ENCODE peak calls at places on chromosomes 3 and 15, in eight cellular contexts. One of them, this sample, is unnamed.
A peak's percentile ranks its signal among the peaks of the same experiment; 100 is the strongest.

GRCh38 chr15:67148196-67148701 is 82.8 kb downstream of the SMAD3 start:
- DNase-seq in kidney tubule cell: peak; percentile 82
- DNase-seq in activated effector memory CD4-positive, alpha-beta T cell treated with anti-CD3 and anti-CD28 coated beads, Interleukin-2, amount 50 U/mL, for 16 hours: no peak
- DNase-seq in fibroblast of lung: peak; percentile 86
- DNase-seq in stimulated activated CD8-positive, alpha-beta memory T cell treated with anti-CD3 and anti-CD28 coated beads, Interleukin-15, amount 100 ng/mL, for 1 hour: no peak
- DNase-seq in HT1080: peak; percentile 57
- DNase-seq in GM13976: no peak
- DNase-seq in H9: no peak
- DNase-seq in this sample: peak; percentile 64

GRCh38 chr3:3664916-3665315 is 134.3 kb upstream of the LRRN1 start:
- DNase-seq in kidney tubule cell: peak; percentile 80
- DNase-seq in activated effector memory CD4-positive, alpha-beta T cell treated with anti-CD3 and anti-CD28 coated beads, Interleukin-2, amount 50 U/mL, for 16 hours: no peak
- DNase-seq in fibroblast of lung: peak; percentile 92
- DNase-seq in stimulated activated CD8-positive, alpha-beta memory T cell treated with anti-CD3 and anti-CD28 coated beads, Interleukin-15, amount 100 ng/mL, for 1 hour: no peak
- DNase-seq in HT1080: peak; percentile 74
- DNase-seq in GM13976: no peak
- DNase-seq in H9: no peak
- DNase-seq in this sample: peak; percentile 78

GRCh38 chr3:141212101-141212500 is 19.5 kb upstream of the PXYLP1 start:
- DNase-seq in kidney tubule cell: no peak
- DNase-seq in activated effector memory CD4-positive, alpha-beta T cell treated with anti-CD3 and anti-CD28 coated beads, Interleukin-2, amount 50 U/mL, for 16 hours: no peak
- DNase-seq in fibroblast of lung: no peak
- DNase-seq in stimulated activated CD8-positive, alpha-beta memory T cell treated with anti-CD3 and anti-CD28 coated beads, Interleukin-15, amount 100 ng/mL, for 1 hour: no peak
- DNase-seq in HT1080: no peak
- DNase-seq in GM13976: no peak
- DNase-seq in H9: no peak
- DNase-seq in this sample: no peak

GRCh38 chr3:149564079-149564478 is 89.6 kb downstream of the TM4SF4 start:
- DNase-seq in kidney tubule cell: peak; percentile 57
- DNase-seq in activated effector memory CD4-positive, alpha-beta T cell treated with anti-CD3 and anti-CD28 coated beads, Interleukin-2, amount 50 U/mL, for 16 hours: no peak
- DNase-seq in fibroblast of lung: peak; percentile 64
- DNase-seq in stimulated activated CD8-positive, alpha-beta memory T cell treated with anti-CD3 and anti-CD28 coated beads, Interleukin-15, amount 100 ng/mL, for 1 hour: no peak
- DNase-seq in HT1080: no peak
- DNase-seq in GM13976: no peak
- DNase-seq in H9: no peak
- DNase-seq in this sample: peak; percentile 51

GRCh38 chr15:40338921-40339620 is 1.7 kb downstream of the CCDC9B start:
- DNase-seq in kidney tubule cell: peak; percentile 99
- DNase-seq in activated effector memory CD4-positive, alpha-beta T cell treated with anti-CD3 and anti-CD28 coated beads, Interleukin-2, amount 50 U/mL, for 16 hours: no peak
- DNase-seq in fibroblast of lung: peak; percentile 96
- DNase-seq in stimulated activated CD8-positive, alpha-beta memory T cell treated with anti-CD3 and anti-CD28 coated beads, Interleukin-15, amount 100 ng/mL, for 1 hour: no peak
- DNase-seq in HT1080: peak; percentile 98
- DNase-seq in GM13976: no peak
- DNase-seq in H9: no peak
- DNase-seq in this sample: peak; percentile 94

GRCh38 chr15:68536331-68537095 is 42.3 kb upstream of the CORO2B start:
- DNase-seq in kidney tubule cell: peak; percentile 41
- DNase-seq in activated effector memory CD4-positive, alpha-beta T cell treated with anti-CD3 and anti-CD28 coated beads, Interleukin-2, amount 50 U/mL, for 16 hours: no peak
- DNase-seq in fibroblast of lung: peak; percentile 98
- DNase-seq in stimulated activated CD8-positive, alpha-beta memory T cell treated with anti-CD3 and anti-CD28 coated beads, Interleukin-15, amount 100 ng/mL, for 1 hour: no peak
- DNase-seq in HT1080: peak; percentile 50
- DNase-seq in GM13976: no peak
- DNase-seq in H9: no peak
- DNase-seq in this sample: peak; percentile 40

GRCh38 chr15:35958021-35958420 is 412.1 kb upstream of the DPH6 start:
- DNase-seq in kidney tubule cell: no peak
- DNase-seq in activated effector memory CD4-positive, alpha-beta T cell treated with anti-CD3 and anti-CD28 coated beads, Interleukin-2, amount 50 U/mL, for 16 hours: no peak
- DNase-seq in fibroblast of lung: peak; percentile 89
- DNase-seq in stimulated activated CD8-positive, alpha-beta memory T cell treated with anti-CD3 and anti-CD28 coated beads, Interleukin-15, amount 100 ng/mL, for 1 hour: no peak
- DNase-seq in HT1080: peak; percentile 10
- DNase-seq in GM13976: no peak
- DNase-seq in H9: no peak
- DNase-seq in this sample: no peak

GRCh38 chr15:72813345-72814004 is 29.9 kb upstream of the ADPGK start:
- DNase-seq in kidney tubule cell: peak; percentile 47
- DNase-seq in activated effector memory CD4-positive, alpha-beta T cell treated with anti-CD3 and anti-CD28 coated beads, Interleukin-2, amount 50 U/mL, for 16 hours: no peak
- DNase-seq in fibroblast of lung: no peak
- DNase-seq in stimulated activated CD8-positive, alpha-beta memory T cell treated with anti-CD3 and anti-CD28 coated beads, Interleukin-15, amount 100 ng/mL, for 1 hour: no peak
- DNase-seq in HT1080: no peak
- DNase-seq in GM13976: no peak
- DNase-seq in H9: peak; percentile 76
- DNase-seq in this sample: no peak

GRCh38 chr3:4721511-4721911 is 228.4 kb downstream of the ITPR1 start:
- DNase-seq in kidney tubule cell: peak; percentile 87
- DNase-seq in activated effector memory CD4-positive, alpha-beta T cell treated with anti-CD3 and anti-CD28 coated beads, Interleukin-2, amount 50 U/mL, for 16 hours: no peak
- DNase-seq in fibroblast of lung: peak; percentile 99
- DNase-seq in stimulated activated CD8-positive, alpha-beta memory T cell treated with anti-CD3 and anti-CD28 coated beads, Interleukin-15, amount 100 ng/mL, for 1 hour: no peak
- DNase-seq in HT1080: no peak
- DNase-seq in GM13976: no peak
- DNase-seq in H9: no peak
- DNase-seq in this sample: peak; percentile 83

GRCh38 chr15:45612790-45613415 is 21.9 kb upstream of the SQOR start:
- DNase-seq in kidney tubule cell: peak; percentile 38
- DNase-seq in activated effector memory CD4-positive, alpha-beta T cell treated with anti-CD3 and anti-CD28 coated beads, Interleukin-2, amount 50 U/mL, for 16 hours: no peak
- DNase-seq in fibroblast of lung: peak; percentile 43
- DNase-seq in stimulated activated CD8-positive, alpha-beta memory T cell treated with anti-CD3 and anti-CD28 coated beads, Interleukin-15, amount 100 ng/mL, for 1 hour: no peak
- DNase-seq in HT1080: peak; percentile 76
- DNase-seq in GM13976: no peak
- DNase-seq in H9: no peak
- DNase-seq in this sample: peak; percentile 14

GRCh38 chr15:35450492-35450891 is 95.5 kb downstream of the DPH6 start:
- DNase-seq in kidney tubule cell: peak; percentile 76
- DNase-seq in activated effector memory CD4-positive, alpha-beta T cell treated with anti-CD3 and anti-CD28 coated beads, Interleukin-2, amount 50 U/mL, for 16 hours: no peak
- DNase-seq in fibroblast of lung: peak; percentile 85
- DNase-seq in stimulated activated CD8-positive, alpha-beta memory T cell treated with anti-CD3 and anti-CD28 coated beads, Interleukin-15, amount 100 ng/mL, for 1 hour: no peak
- DNase-seq in HT1080: no peak
- DNase-seq in GM13976: no peak
- DNase-seq in H9: no peak
- DNase-seq in this sample: no peak

GRCh38 chr3:47578691-47579632 is at the start of gene CSPG5:
- DNase-seq in kidney tubule cell: no peak
- DNase-seq in activated effector memory CD4-positive, alpha-beta T cell treated with anti-CD3 and anti-CD28 coated beads, Interleukin-2, amount 50 U/mL, for 16 hours: peak; percentile 77
- DNase-seq in fibroblast of lung: no peak
- DNase-seq in stimulated activated CD8-positive, alpha-beta memory T cell treated with anti-CD3 and anti-CD28 coated beads, Interleukin-15, amount 100 ng/mL, for 1 hour: no peak
- DNase-seq in HT1080: no peak
- DNase-seq in GM13976: peak; percentile 77
- DNase-seq in H9: peak; percentile 57
- DNase-seq in this sample: no peak

GRCh38 chr15:25877681-25878080 is 14.6 kb upstream of the ATP10A start:
- DNase-seq in kidney tubule cell: no peak
- DNase-seq in activated effector memory CD4-positive, alpha-beta T cell treated with anti-CD3 and anti-CD28 coated beads, Interleukin-2, amount 50 U/mL, for 16 hours: no peak
- DNase-seq in fibroblast of lung: peak; percentile 42
- DNase-seq in stimulated activated CD8-positive, alpha-beta memory T cell treated with anti-CD3 and anti-CD28 coated beads, Interleukin-15, amount 100 ng/mL, for 1 hour: no peak
- DNase-seq in HT1080: no peak
- DNase-seq in GM13976: no peak
- DNase-seq in H9: no peak
- DNase-seq in this sample: no peak